ENCODE peak calls at places on chromosome 21, in eight cellular contexts. One of them, this sample, is unnamed.

GRCh38 chr21:40047211-40047610 is 180.0 kb downstream of the PCP4 start:
- DNase-seq in DMS79 treated with DMSO at 0.1 percent for 48 hours: no peak
- DNase-seq in COR-L47: no peak
- DNase-seq in cardiac muscle cell: no peak
- DNase-seq in NCI-H1092 treated with DMSO at 0.1 percent for 48 hours: no peak
- DNase-seq in endothelial cell: no peak
- DNase-seq in T-cell: no peak
- DNase-seq in astrocyte: no peak
- DNase-seq in this sample: no peak

GRCh38 chr21:46048926-46049889 is 48.7 kb upstream of the COL6A2 start:
- DNase-seq in DMS79 treated with DMSO at 0.1 percent for 48 hours: peak
- DNase-seq in COR-L47: peak
- DNase-seq in cardiac muscle cell: no peak
- DNase-seq in NCI-H1092 treated with DMSO at 0.1 percent for 48 hours: peak
- DNase-seq in endothelial cell: no peak
- DNase-seq in T-cell: no peak
- DNase-seq in astrocyte: peak
- DNase-seq in this sample: no peak

GRCh38 chr21:15837603-15838002 is 107.8 kb downstream of the USP25 start:
- DNase-seq in DMS79 treated with DMSO at 0.1 percent for 48 hours: no peak
- DNase-seq in COR-L47: no peak
- DNase-seq in cardiac muscle cell: peak
- DNase-seq in NCI-H1092 treated with DMSO at 0.1 percent for 48 hours: no peak
- DNase-seq in endothelial cell: no peak
- DNase-seq in T-cell: no peak
- DNase-seq in astrocyte: peak
- DNase-seq in this sample: no peak

GRCh38 chr21:42653492-42654061 is at the start of gene PDE9A:
- DNase-seq in DMS79 treated with DMSO at 0.1 percent for 48 hours: no peak
- DNase-seq in COR-L47: peak
- DNase-seq in cardiac muscle cell: peak
- DNase-seq in NCI-H1092 treated with DMSO at 0.1 percent for 48 hours: no peak
- DNase-seq in endothelial cell: peak
- DNase-seq in T-cell: peak
- DNase-seq in astrocyte: no peak
- DNase-seq in this sample: peak

GRCh38 chr21:14762734-14763694 is 216.9 kb upstream of the SAMSN1 start:
- DNase-seq in DMS79 treated with DMSO at 0.1 percent for 48 hours: no peak
- DNase-seq in COR-L47: no peak
- DNase-seq in cardiac muscle cell: no peak
- DNase-seq in NCI-H1092 treated with DMSO at 0.1 percent for 48 hours: no peak
- DNase-seq in endothelial cell: no peak
- DNase-seq in T-cell: no peak
- DNase-seq in astrocyte: no peak
- DNase-seq in this sample: no peak

GRCh38 chr21:16891821-16892220 is 621.0 kb upstream of the CXADR start:
- DNase-seq in DMS79 treated with DMSO at 0.1 percent for 48 hours: no peak
- DNase-seq in COR-L47: no peak
- DNase-seq in cardiac muscle cell: no peak
- DNase-seq in NCI-H1092 treated with DMSO at 0.1 percent for 48 hours: no peak
- DNase-seq in endothelial cell: no peak
- DNase-seq in T-cell: no peak
- DNase-seq in astrocyte: peak
- DNase-seq in this sample: no peak

GRCh38 chr21:42091899-42092508 is 20.9 kb downstream of the UMODL1 start:
- DNase-seq in DMS79 treated with DMSO at 0.1 percent for 48 hours: peak
- DNase-seq in COR-L47: no peak
- DNase-seq in cardiac muscle cell: no peak
- DNase-seq in NCI-H1092 treated with DMSO at 0.1 percent for 48 hours: no peak
- DNase-seq in endothelial cell: peak
- DNase-seq in T-cell: no peak
- DNase-seq in astrocyte: no peak
- DNase-seq in this sample: peak

GRCh38 chr21:17371470-17371869 is 141.4 kb upstream of the CXADR start:
- DNase-seq in DMS79 treated with DMSO at 0.1 percent for 48 hours: no peak
- DNase-seq in COR-L47: no peak
- DNase-seq in cardiac muscle cell: no peak
- DNase-seq in NCI-H1092 treated with DMSO at 0.1 percent for 48 hours: no peak
- DNase-seq in endothelial cell: no peak
- DNase-seq in T-cell: no peak
- DNase-seq in astrocyte: peak
- DNase-seq in this sample: no peak

GRCh38 chr21:36976882-36977651 is 10.6 kb upstream of the HLCS start:
- DNase-seq in DMS79 treated with DMSO at 0.1 percent for 48 hours: peak
- DNase-seq in COR-L47: peak
- DNase-seq in cardiac muscle cell: peak
- DNase-seq in NCI-H1092 treated with DMSO at 0.1 percent for 48 hours: peak
- DNase-seq in endothelial cell: peak
- DNase-seq in T-cell: no peak
- DNase-seq in astrocyte: peak
- DNase-seq in this sample: peak

GRCh38 chr21:15000076-15000475 is 64.7 kb downstream of the NRIP1 start:
- DNase-seq in DMS79 treated with DMSO at 0.1 percent for 48 hours: no peak
- DNase-seq in COR-L47: no peak
- DNase-seq in cardiac muscle cell: no peak
- DNase-seq in NCI-H1092 treated with DMSO at 0.1 percent for 48 hours: no peak
- DNase-seq in endothelial cell: no peak
- DNase-seq in T-cell: no peak
- DNase-seq in astrocyte: peak
- DNase-seq in this sample: no peak

GRCh38 chr21:45001134-45002095 is 61.6 kb downstream of the SLX9 start:
- DNase-seq in DMS79 treated with DMSO at 0.1 percent for 48 hours: no peak
- DNase-seq in COR-L47: no peak
- DNase-seq in cardiac muscle cell: no peak
- DNase-seq in NCI-H1092 treated with DMSO at 0.1 percent for 48 hours: no peak
- DNase-seq in endothelial cell: no peak
- DNase-seq in T-cell: no peak
- DNase-seq in astrocyte: peak
- DNase-seq in this sample: no peak

GRCh38 chr21:41861255-41861654 is 17.9 kb downstream of the PRDM15 start:
- DNase-seq in DMS79 treated with DMSO at 0.1 percent for 48 hours: no peak
- DNase-seq in COR-L47: no peak
- DNase-seq in cardiac muscle cell: no peak
- DNase-seq in NCI-H1092 treated with DMSO at 0.1 percent for 48 hours: no peak
- DNase-seq in endothelial cell: no peak
- DNase-seq in T-cell: no peak
- DNase-seq in astrocyte: no peak
- DNase-seq in this sample: no peak

GRCh38 chr21:35046223-35046690 is 2.8 kb downstream of the RUNX1 start:
- DNase-seq in DMS79 treated with DMSO at 0.1 percent for 48 hours: no peak
- DNase-seq in COR-L47: no peak
- DNase-seq in cardiac muscle cell: no peak
- DNase-seq in NCI-H1092 treated with DMSO at 0.1 percent for 48 hours: no peak
- DNase-seq in endothelial cell: no peak
- DNase-seq in T-cell: no peak
- DNase-seq in astrocyte: no peak
- DNase-seq in this sample: no peak

GRCh38 chr21:35394049-35394448 is 344.9 kb upstream of the RUNX1 start:
- DNase-seq in DMS79 treated with DMSO at 0.1 percent for 48 hours: no peak
- DNase-seq in COR-L47: no peak
- DNase-seq in cardiac muscle cell: no peak
- DNase-seq in NCI-H1092 treated with DMSO at 0.1 percent for 48 hours: no peak
- DNase-seq in endothelial cell: no peak
- DNase-seq in T-cell: no peak
- DNase-seq in astrocyte: no peak
- DNase-seq in this sample: no peak

GRCh38 chr21:41321908-41322495 is 5.4 kb downstream of the FAM3B start:
- DNase-seq in DMS79 treated with DMSO at 0.1 percent for 48 hours: no peak
- DNase-seq in COR-L47: no peak
- DNase-seq in cardiac muscle cell: no peak
- DNase-seq in NCI-H1092 treated with DMSO at 0.1 percent for 48 hours: no peak
- DNase-seq in endothelial cell: no peak
- DNase-seq in T-cell: no peak
- DNase-seq in astrocyte: no peak
- DNase-seq in this sample: no peak

GRCh38 chr21:43993420-43993934 is 18.6 kb upstream of the TRAPPC10 start:
- DNase-seq in DMS79 treated with DMSO at 0.1 percent for 48 hours: no peak
- DNase-seq in COR-L47: no peak
- DNase-seq in cardiac muscle cell: no peak
- DNase-seq in NCI-H1092 treated with DMSO at 0.1 percent for 48 hours: no peak
- DNase-seq in endothelial cell: no peak
- DNase-seq in T-cell: no peak
- DNase-seq in astrocyte: no peak
- DNase-seq in this sample: no peak

GRCh38 chr21:28615276-28615675 is 377.4 kb downstream of the LTN1 start:
- DNase-seq in DMS79 treated with DMSO at 0.1 percent for 48 hours: no peak
- DNase-seq in COR-L47: no peak
- DNase-seq in cardiac muscle cell: no peak
- DNase-seq in NCI-H1092 treated with DMSO at 0.1 percent for 48 hours: no peak
- DNase-seq in endothelial cell: no peak
- DNase-seq in T-cell: no peak
- DNase-seq in astrocyte: peak
- DNase-seq in this sample: no peak

GRCh38 chr21:36125513-36126121 is 9.3 kb upstream of the CBR3 start:
- DNase-seq in DMS79 treated with DMSO at 0.1 percent for 48 hours: peak
- DNase-seq in COR-L47: peak
- DNase-seq in cardiac muscle cell: peak
- DNase-seq in NCI-H1092 treated with DMSO at 0.1 percent for 48 hours: peak
- DNase-seq in endothelial cell: peak
- DNase-seq in T-cell: peak
- DNase-seq in astrocyte: peak
- DNase-seq in this sample: peak

GRCh38 chr21:42472521-42472920 is 23.5 kb downstream of the RSPH1 start:
- DNase-seq in DMS79 treated with DMSO at 0.1 percent for 48 hours: peak
- DNase-seq in COR-L47: no peak
- DNase-seq in cardiac muscle cell: no peak
- DNase-seq in NCI-H1092 treated with DMSO at 0.1 percent for 48 hours: no peak
- DNase-seq in endothelial cell: no peak
- DNase-seq in T-cell: no peak
- DNase-seq in astrocyte: no peak
- DNase-seq in this sample: peak

GRCh38 chr21:34065015-34065414 is 8.4 kb upstream of the MRPS6 start:
- DNase-seq in DMS79 treated with DMSO at 0.1 percent for 48 hours: no peak
- DNase-seq in COR-L47: no peak
- DNase-seq in cardiac muscle cell: no peak
- DNase-seq in NCI-H1092 treated with DMSO at 0.1 percent for 48 hours: no peak
- DNase-seq in endothelial cell: no peak
- DNase-seq in T-cell: no peak
- DNase-seq in astrocyte: no peak
- DNase-seq in this sample: no peak

GRCh38 chr21:26887241-26887640 is 42.0 kb upstream of the ADAMTS1 start:
- DNase-seq in DMS79 treated with DMSO at 0.1 percent for 48 hours: no peak
- DNase-seq in COR-L47: no peak
- DNase-seq in cardiac muscle cell: no peak
- DNase-seq in NCI-H1092 treated with DMSO at 0.1 percent for 48 hours: no peak
- DNase-seq in endothelial cell: no peak
- DNase-seq in T-cell: no peak
- DNase-seq in astrocyte: peak
- DNase-seq in this sample: no peak

GRCh38 chr21:30138483-30138882 is 28.1 kb downstream of the CLDN17 start:
- DNase-seq in DMS79 treated with DMSO at 0.1 percent for 48 hours: no peak
- DNase-seq in COR-L47: no peak
- DNase-seq in cardiac muscle cell: no peak
- DNase-seq in NCI-H1092 treated with DMSO at 0.1 percent for 48 hours: no peak
- DNase-seq in endothelial cell: no peak
- DNase-seq in T-cell: no peak
- DNase-seq in astrocyte: no peak
- DNase-seq in this sample: no peak

GRCh38 chr21:28537371-28538079 is 455.2 kb downstream of the LTN1 start:
- DNase-seq in DMS79 treated with DMSO at 0.1 percent for 48 hours: no peak
- DNase-seq in COR-L47: no peak
- DNase-seq in cardiac muscle cell: no peak
- DNase-seq in NCI-H1092 treated with DMSO at 0.1 percent for 48 hours: no peak
- DNase-seq in endothelial cell: no peak
- DNase-seq in T-cell: no peak
- DNase-seq in astrocyte: peak
- DNase-seq in this sample: no peak

GRCh38 chr21:34988625-34989024 is 60.5 kb downstream of the RUNX1 start:
- DNase-seq in DMS79 treated with DMSO at 0.1 percent for 48 hours: no peak
- DNase-seq in COR-L47: no peak
- DNase-seq in cardiac muscle cell: no peak
- DNase-seq in NCI-H1092 treated with DMSO at 0.1 percent for 48 hours: no peak
- DNase-seq in endothelial cell: no peak
- DNase-seq in T-cell: no peak
- DNase-seq in astrocyte: no peak
- DNase-seq in this sample: no peak

GRCh38 chr21:39022035-39022900 is 161.0 kb downstream of the PSMG1 start:
- DNase-seq in DMS79 treated with DMSO at 0.1 percent for 48 hours: no peak
- DNase-seq in COR-L47: peak
- DNase-seq in cardiac muscle cell: no peak
- DNase-seq in NCI-H1092 treated with DMSO at 0.1 percent for 48 hours: no peak
- DNase-seq in endothelial cell: no peak
- DNase-seq in T-cell: no peak
- DNase-seq in astrocyte: no peak
- DNase-seq in this sample: no peak

This sample was measured in endodermal cell.